ENCODE peak calls at places on chromosome 21, in seven cellular contexts. One of them, this sample, is unnamed.

GRCh38 chr21:36571556-36571955 is 91.6 kb upstream of the CLDN14 start:
- DNase-seq in esophagus muscularis mucosa: no peak
- DNase-seq in left colon: no peak
- DNase-seq in SK-N-DZ: no peak
- DNase-seq in fibroblast of lung: no peak
- DNase-seq in cerebellum: no peak
- DNase-seq in GM12878: no peak
- DNase-seq in this sample: no peak

GRCh38 chr21:42931560-42932235 is 6.3 kb upstream of the ERVH48-1 start:
- DNase-seq in esophagus muscularis mucosa: no peak
- DNase-seq in left colon: no peak
- DNase-seq in SK-N-DZ: peak; percentile 15
- DNase-seq in fibroblast of lung: no peak
- DNase-seq in cerebellum: no peak
- DNase-seq in GM12878: no peak
- DNase-seq in this sample: no peak

GRCh38 chr21:25292396-25292795 is 314.9 kb downstream of the MRPL39 start:
- DNase-seq in esophagus muscularis mucosa: no peak
- DNase-seq in left colon: no peak
- DNase-seq in SK-N-DZ: no peak
- DNase-seq in fibroblast of lung: no peak
- DNase-seq in cerebellum: no peak
- DNase-seq in GM12878: no peak
- DNase-seq in this sample: no peak

GRCh38 chr21:34791776-34792503 is 123.1 kb downstream of the CLIC6 start:
- DNase-seq in esophagus muscularis mucosa: peak; percentile 42
- DNase-seq in left colon: no peak
- DNase-seq in SK-N-DZ: no peak
- DNase-seq in fibroblast of lung: no peak
- DNase-seq in cerebellum: no peak
- DNase-seq in GM12878: no peak
- DNase-seq in this sample: no peak

GRCh38 chr21:40331182-40331581 is 463.9 kb downstream of the PCP4 start:
- DNase-seq in esophagus muscularis mucosa: no peak
- DNase-seq in left colon: no peak
- DNase-seq in SK-N-DZ: no peak
- DNase-seq in fibroblast of lung: no peak
- DNase-seq in cerebellum: peak; percentile 55
- DNase-seq in GM12878: no peak
- DNase-seq in this sample: no peak

GRCh38 chr21:38838598-38839369 is 33.1 kb downstream of the ETS2 start:
- DNase-seq in esophagus muscularis mucosa: no peak
- DNase-seq in left colon: no peak
- DNase-seq in SK-N-DZ: no peak
- DNase-seq in fibroblast of lung: no peak
- DNase-seq in cerebellum: no peak
- DNase-seq in GM12878: no peak
- DNase-seq in this sample: no peak

GRCh38 chr21:45638707-45639106 is 4.8 kb upstream of the PCBP3 start:
- DNase-seq in esophagus muscularis mucosa: no peak
- DNase-seq in left colon: no peak
- DNase-seq in SK-N-DZ: no peak
- DNase-seq in fibroblast of lung: no peak
- DNase-seq in cerebellum: no peak
- DNase-seq in GM12878: no peak
- DNase-seq in this sample: no peak

GRCh38 chr21:28865488-28866186 is 127.0 kb downstream of the LTN1 start:
- DNase-seq in esophagus muscularis mucosa: no peak
- DNase-seq in left colon: no peak
- DNase-seq in SK-N-DZ: no peak
- DNase-seq in fibroblast of lung: no peak
- DNase-seq in cerebellum: no peak
- DNase-seq in GM12878: no peak
- DNase-seq in this sample: no peak

GRCh38 chr21:46605759-46606426 is 1.0 kb upstream of the S100B start:
- DNase-seq in esophagus muscularis mucosa: no peak
- DNase-seq in left colon: peak; percentile 39
- DNase-seq in SK-N-DZ: no peak
- DNase-seq in fibroblast of lung: no peak
- DNase-seq in cerebellum: no peak
- DNase-seq in GM12878: peak; percentile 32
- DNase-seq in this sample: no peak

GRCh38 chr21:34813266-34813886 is 144.6 kb downstream of the CLIC6 start:
- DNase-seq in esophagus muscularis mucosa: no peak
- DNase-seq in left colon: no peak
- DNase-seq in SK-N-DZ: no peak
- DNase-seq in fibroblast of lung: peak; percentile 84
- DNase-seq in cerebellum: no peak
- DNase-seq in GM12878: no peak
- DNase-seq in this sample: no peak

GRCh38 chr21:26637346-26637745 is 64.3 kb upstream of the CYYR1 start:
- DNase-seq in esophagus muscularis mucosa: no peak
- DNase-seq in left colon: no peak
- DNase-seq in SK-N-DZ: no peak
- DNase-seq in fibroblast of lung: no peak
- DNase-seq in cerebellum: no peak
- DNase-seq in GM12878: no peak
- DNase-seq in this sample: no peak

GRCh38 chr21:19553930-19554615 is 1150.5 kb upstream of the TMPRSS15 start:
- DNase-seq in esophagus muscularis mucosa: no peak
- DNase-seq in left colon: no peak
- DNase-seq in SK-N-DZ: no peak
- DNase-seq in fibroblast of lung: no peak
- DNase-seq in cerebellum: no peak
- DNase-seq in GM12878: no peak
- DNase-seq in this sample: no peak